ENCODE peak calls at places on chromosomes 3 and 15, in eight cellular contexts. T, Z, D, X, C, A, O and R are unnamed samples.

GRCh38 chr15:38912067-38912466 is 347.5 kb upstream of the RASGRP1 start:
- DNase-seq in T (no peak), O (no peak), A (no peak), X (no peak), C (no peak), D (no peak), Z (no peak), R (no peak)

GRCh38 chr3:150359381-150359780 is 48.7 kb upstream of the TSC22D2 start:
- DNase-seq in A (no peak), C (no peak), Z (no peak), D (no peak), O (no peak), X (no peak), T (no peak), R (no peak)

GRCh38 chr15:93982226-93982641 is 249.1 kb upstream of the MCTP2 start:
- DNase-seq in X (no peak), T (no peak), A (no peak), C (no peak), D (no peak), O (no peak), Z (no peak), R (no peak)

GRCh38 chr3:110504901-110505300 is 566.7 kb upstream of the NECTIN3 start:
- DNase-seq in D (no peak), C (no peak), X (no peak), Z (no peak), T (no peak), A (no peak), O (peak), R (no peak)

GRCh38 chr3:191356586-191357439 is 26.5 kb upstream of the UTS2B start:
- DNase-seq in D (no peak), C (peak), X (no peak), O (no peak), T (no peak), Z (no peak), A (no peak), R (peak)

GRCh38 chr3:66722675-66723074 is 221.9 kb upstream of the LRIG1 start:
- DNase-seq in O (no peak), T (peak), C (no peak), D (peak), A (no peak), Z (peak), X (no peak), R (no peak)

GRCh38 chr3:122484985-122485384 is 29.8 kb downstream of the KPNA1 start:
- DNase-seq in X (no peak), D (no peak), C (no peak), A (no peak), T (no peak), Z (no peak), O (peak), R (no peak)

GRCh38 chr3:114608293-114608692 is 314.5 kb downstream of the TIGIT start:
- DNase-seq in D (no peak), T (no peak), A (no peak), X (no peak), Z (no peak), C (no peak), O (no peak), R (no peak)

GRCh38 chr15:51348688-51349087 is 7.2 kb downstream of the GLDN start:
- DNase-seq in T (no peak), C (no peak), X (no peak), A (no peak), Z (no peak), D (no peak), O (no peak), R (no peak)

GRCh38 chr3:27253831-27254230 is 115.4 kb downstream of the NEK10 start:
- DNase-seq in C (peak), D (no peak), O (no peak), Z (peak), T (peak), X (peak), A (peak), R (peak)

GRCh38 chr15:91135201-91136130 is 35.4 kb downstream of the SV2B start:
- DNase-seq in X (no peak), T (no peak), O (no peak), C (no peak), A (no peak), D (no peak), Z (no peak), R (no peak)

GRCh38 chr3:124217542-124217941 is 225.6 kb upstream of the ROPN1 start:
- DNase-seq in C (peak), O (peak), Z (peak), A (no peak), X (peak), T (peak), D (no peak), R (peak)

GRCh38 chr3:160567774-160568173 is 2.4 kb upstream of the KPNA4 start:
- DNase-seq in O (no peak), A (no peak), D (no peak), X (no peak), T (no peak), C (no peak), Z (no peak), R (no peak)

GRCh38 chr3:129507181-129507831 is 21.1 kb upstream of the RHO start:
- DNase-seq in X (no peak), Z (no peak), O (no peak), C (no peak), A (no peak), D (no peak), T (no peak), R (no peak)

GRCh38 chr3:156409694-156410093 is 145.2 kb downstream of the SSR3 start:
- DNase-seq in T (no peak), X (no peak), C (no peak), A (no peak), Z (no peak), O (no peak), D (no peak), R (no peak)

GRCh38 chr15:85947936-85948335 is 131.7 kb upstream of the AGBL1 start:
- DNase-seq in T (no peak), Z (no peak), C (no peak), O (no peak), D (no peak), A (no peak), X (no peak), R (no peak)

GRCh38 chr3:69896095-69896494 is 103.4 kb upstream of the SAMMSON start:
- DNase-seq in T (no peak), O (no peak), D (no peak), X (no peak), C (no peak), A (no peak), Z (no peak), R (no peak)

GRCh38 chr15:55915221-55915620 is 78.2 kb downstream of the NEDD4 start:
- DNase-seq in D (no peak), Z (no peak), O (no peak), X (no peak), A (no peak), C (no peak), T (no peak), R (no peak)

GRCh38 chr15:74826372-74826819 is at the start of gene CPLX3:
- DNase-seq in T (no peak), A (no peak), Z (peak), X (no peak), C (peak), O (peak), D (no peak), R (no peak)

GRCh38 chr3:87247086-87247781 is 20.1 kb downstream of the CHMP2B start:
- DNase-seq in X (no peak), A (no peak), D (no peak), O (no peak), Z (no peak), T (no peak), C (no peak), R (no peak)

GRCh38 chr15:43249236-43249635 is 17.5 kb downstream of the TGM5 start:
- DNase-seq in C (no peak), T (no peak), D (no peak), X (no peak), A (no peak), O (no peak), Z (no peak), R (no peak)

GRCh38 chr15:82052751-82053150 is 6.9 kb upstream of the MEX3B start:
- DNase-seq in A (no peak), O (no peak), Z (no peak), T (no peak), C (no peak), D (no peak), X (no peak), R (no peak)

DNA sequence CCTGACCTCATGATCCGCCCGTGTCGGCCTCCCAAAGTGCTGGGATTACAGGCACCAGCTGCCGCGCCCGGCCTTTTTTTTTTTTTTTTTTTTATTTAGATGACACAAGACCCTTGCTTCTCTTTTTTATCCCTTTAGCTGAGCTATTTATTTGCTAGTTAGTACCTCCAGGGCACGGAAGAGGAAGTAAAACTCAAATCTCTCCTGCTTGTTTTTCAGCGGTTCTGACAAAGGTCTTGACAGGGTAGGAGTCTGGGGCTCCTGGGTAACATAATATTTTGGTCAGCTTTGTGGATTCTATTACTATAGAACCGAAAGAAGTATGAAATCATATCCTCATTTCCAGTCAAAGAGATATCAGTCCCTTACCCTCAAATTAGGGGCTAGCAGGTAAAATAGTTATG is 44.0 kb upstream of the ETV5 start:
- DNase-seq in C (no peak), A (no peak), D (no peak), T (no peak), X (no peak), O (no peak), Z (peak), R (no peak)
- H3K27ac ChIP-seq in C (no peak), A (no peak), D (no peak), T (no peak), X (no peak), O (no peak), Z (no peak), R (no peak)

GRCh38 chr3:111978493-111978832 is 363 bp upstream of the ABHD10 start:
- DNase-seq in O (no peak), Z (no peak), X (no peak), T (no peak), C (no peak), A (no peak), D (no peak), R (no peak)
- H3K27ac ChIP-seq in O (peak), Z (peak), X (peak), T (peak), C (peak), A (peak), D (peak), R (peak)

GRCh38 chr3:51673181-51673801 is 2.2 kb downstream of the TEX264 start:
- DNase-seq in A (peak), X (peak), Z (no peak), O (no peak), D (no peak), C (no peak), T (no peak), R (no peak)
- H3K27ac ChIP-seq in A (peak), X (peak), Z (no peak), O (no peak), D (no peak), C (no peak), T (no peak), R (peak)

GRCh38 chr3:31710123-31710841 is 177.6 kb downstream of the STT3B start:
- DNase-seq in X (no peak), Z (peak), O (no peak), A (no peak), D (no peak), T (no peak), C (no peak), R (no peak)
- H3K27ac ChIP-seq in X (no peak), Z (no peak), O (no peak), A (no peak), D (no peak), T (no peak), C (no peak), R (no peak)

DNA sequence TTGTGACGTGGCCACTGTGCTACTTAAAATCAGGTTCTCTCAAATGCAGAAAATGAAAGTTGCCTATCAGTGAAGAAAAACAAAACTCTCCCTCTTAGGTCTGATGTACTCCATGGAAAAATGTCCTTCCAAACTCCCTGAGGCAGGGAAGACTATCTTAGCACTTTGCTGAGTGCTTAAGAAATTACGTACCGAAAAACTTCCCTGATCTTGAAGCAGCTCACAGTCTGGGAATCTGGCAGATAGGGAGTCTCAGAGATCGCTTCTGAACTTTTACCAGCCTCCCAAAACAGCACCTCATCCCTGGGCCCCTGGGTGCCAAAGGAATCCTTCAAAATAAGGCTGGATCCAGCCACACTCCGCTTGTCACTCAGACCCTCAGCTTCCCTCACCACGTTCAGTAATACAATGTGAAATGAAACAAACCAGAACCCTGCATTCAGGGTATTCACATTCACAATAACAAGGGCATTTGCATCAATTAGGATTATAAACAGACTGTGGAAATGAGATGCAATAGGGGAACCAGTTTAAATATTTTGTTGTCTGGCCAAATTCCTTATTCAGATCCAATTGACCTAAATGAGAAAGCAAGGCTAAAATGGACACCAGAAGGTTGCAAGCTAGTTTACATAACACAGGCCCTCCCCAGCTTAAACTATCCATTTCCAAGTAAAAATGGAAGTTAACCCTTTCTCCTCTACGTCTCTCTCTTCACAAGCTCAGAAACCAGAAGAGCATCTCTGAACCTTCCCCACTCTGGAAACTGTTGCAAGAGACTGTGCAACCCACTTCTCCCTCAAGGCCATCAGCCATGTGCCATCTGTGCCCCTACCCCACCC is 20.9 kb downstream of the OSBPL10 start:
- DNase-seq in C (no peak), T (peak), Z (no peak), O (no peak), D (no peak), A (no peak), X (no peak), R (no peak)
- H3K27ac ChIP-seq in C (peak), T (peak), Z (peak), O (no peak), D (peak), A (no peak), X (peak), R (peak)

GRCh38 chr3:96491023-96491422 is 323.4 kb upstream of the EPHA6 start:
- DNase-seq in A (no peak), D (no peak), T (no peak), Z (no peak), X (no peak), C (no peak), O (no peak), R (no peak)
- H3K27ac ChIP-seq in A (no peak), D (no peak), T (no peak), Z (no peak), X (no peak), C (no peak), O (no peak), R (no peak)

GRCh38 chr3:17986393-17986816 is 244.0 kb upstream of the TBC1D5 start:
- DNase-seq in A (no peak), O (no peak), C (no peak), D (no peak), X (no peak), Z (no peak), T (no peak), R (no peak)
- H3K27ac ChIP-seq in A (no peak), O (no peak), C (no peak), D (no peak), X (no peak), Z (no peak), T (no peak), R (no peak)